ENCODE peak calls at places on chromosomes 16 and 17, in seven cellular contexts. O is endothelial cell of umbilical vein, C is transverse colon, J is prostate gland, Y is suprapubic skin, W is GM23338, U is HepG2. S is an unnamed sample. For H3K4me1, the result is how much of the 10 kb centered on the place peaks cover.

GRCh38 chr17:47810200-47810821 is 11.3 kb downstream of the OSBPL7 start:
- DNase-seq in O (peak), C (peak), J (no peak), Y (peak), W (peak), U (peak), S (no peak)

GRCh38 chr16:14013571-14014283 is 57.4 kb upstream of the MRTFB start:
- DNase-seq in O (peak), C (no peak), J (no peak), Y (no peak), W (peak), U (peak), S (no peak)

GRCh38 chr17:27513849-27514248 is 57.6 kb downstream of the KSR1 start:
- DNase-seq in O (no peak), C (no peak), J (no peak), Y (no peak), W (no peak), U (no peak), S (no peak)

GRCh38 chr16:25011891-25012499 is 3.2 kb downstream of the ARHGAP17 start:
- DNase-seq in O (no peak), C (no peak), J (no peak), Y (peak), W (no peak), U (no peak), S (no peak)

GRCh38 chr17:76753061-76753961 is 15.4 kb downstream of the MFSD11 start:
- DNase-seq in O (no peak), C (no peak), J (no peak), Y (no peak), W (no peak), U (no peak), S (no peak)

GRCh38 chr16:72576189-72576588 is 404.2 kb upstream of the PMFBP1 start:
- DNase-seq in O (no peak), C (no peak), J (no peak), Y (no peak), W (no peak), U (no peak), S (no peak)

GRCh38 chr17:56602292-56603130 is 9.0 kb downstream of the NOG start:
- DNase-seq in O (no peak), C (no peak), J (no peak), Y (no peak), W (no peak), U (no peak), S (no peak)

GRCh38 chr17:4229627-4230026 is 34.2 kb downstream of the ANKFY1 start:
- DNase-seq in O (no peak), C (peak), J (peak), Y (no peak), W (no peak), U (no peak), S (peak)

GRCh38 chr17:82237746-82238561 is 9.1 kb downstream of the SLC16A3 start:
- DNase-seq in O (no peak), C (no peak), J (no peak), Y (peak), W (no peak), U (no peak), S (no peak)

GRCh38 chr17:75098861-75099260 is 10.9 kb upstream of the ARMC7 start:
- DNase-seq in O (no peak), C (no peak), J (no peak), Y (no peak), W (no peak), U (no peak), S (no peak)

GRCh38 chr17:65498831-65499230 is 62.6 kb downstream of the AXIN2 start:
- DNase-seq in O (no peak), C (no peak), J (no peak), Y (peak), W (no peak), U (no peak), S (no peak)

GRCh38 chr16:12752159-12752558 is 51.5 kb downstream of the CPPED1 start:
- DNase-seq in O (no peak), C (no peak), J (no peak), Y (no peak), W (no peak), U (no peak), S (no peak)

GRCh38 chr17:76273923-76274558 is 8.9 kb downstream of the UBALD2 start:
- DNase-seq in O (no peak), C (no peak), J (no peak), Y (no peak), W (no peak), U (no peak), S (no peak)

GRCh38 chr16:89401641-89402445 is 88.5 kb downstream of the ANKRD11 start:
- DNase-seq in O (no peak), C (no peak), J (no peak), Y (no peak), W (no peak), U (no peak), S (no peak)

GRCh38 chr16:87764600-87765472 is 950 bp downstream of the KLHDC4 start:
- DNase-seq in O (no peak), C (no peak), J (no peak), Y (no peak), W (no peak), U (no peak), S (no peak)

GRCh38 chr17:75406222-75406615 is 741 bp upstream of the GRB2 start:
- DNase-seq in O (no peak), C (no peak), J (no peak), Y (no peak), W (no peak), U (no peak), S (no peak)

GRCh38 chr17:4536742-4537411 is 18.3 kb downstream of the MYBBP1A start:
- DNase-seq in O (peak), C (no peak), J (no peak), Y (no peak), W (peak), U (no peak), S (no peak)

GRCh38 chr16:72763927-72764628 is 283.9 kb downstream of the ZFHX3 start:
- DNase-seq in O (no peak), C (no peak), J (no peak), Y (no peak), W (no peak), U (no peak), S (no peak)

GRCh38 chr17:32995416-32995815 is 3.8 kb downstream of the SPACA3 start:
- DNase-seq in O (no peak), C (no peak), J (no peak), Y (no peak), W (no peak), U (no peak), S (no peak)

GRCh38 chr16:66878067-66878466 is 2.2 kb upstream of the PDP2 start:
- DNase-seq in O (no peak), C (no peak), J (no peak), Y (no peak), W (no peak), U (no peak), S (no peak)

GRCh38 chr16:89094252-89094901 is 725 bp downstream of the ACSF3 start:
- DNase-seq in O (peak), C (peak), J (no peak), Y (no peak), W (peak), U (peak), S (no peak)

GRCh38 chr17:42457107-42457787 is 1.4 kb upstream of the ATP6V0A1 start:
- DNase-seq in O (peak), C (no peak), J (no peak), Y (no peak), W (no peak), U (no peak), S (no peak)

GRCh38 chr17:29591737-29592624 is 951 bp upstream of the ANKRD13B start:
- DNase-seq in O (peak), C (peak), J (peak), Y (no peak), W (peak), U (peak), S (peak)

GRCh38 chr16:4612977-4613635 is 1.6 kb downstream of the UBALD1 start:
- DNase-seq in O (no peak), C (no peak), J (no peak), Y (no peak), W (peak), U (no peak), S (no peak)

GRCh38 chr16:67155305-67156145 is 4.2 kb downstream of the TRADD start:
- DNase-seq in O (peak), C (peak), J (peak), Y (no peak), W (peak), U (peak), S (no peak)

GRCh38 chr17:41049110-41049509 is 2.0 kb upstream of the KRTAP2-1 start:
- DNase-seq in O (no peak), C (no peak), J (no peak), Y (no peak), W (no peak), U (peak), S (no peak)

GRCh38 chr16:22220076-22220453 is 14.0 kb downstream of the EEF2K start:
- DNase-seq in O (no peak), C (peak), J (no peak), Y (no peak), W (no peak), U (no peak), S (no peak)
- TF ChIP-seq POLR2AphosphoS5 in O (no peak), C (no peak), J (no peak), Y (no peak), W (no peak), U (no peak), S (no peak)

DNA sequence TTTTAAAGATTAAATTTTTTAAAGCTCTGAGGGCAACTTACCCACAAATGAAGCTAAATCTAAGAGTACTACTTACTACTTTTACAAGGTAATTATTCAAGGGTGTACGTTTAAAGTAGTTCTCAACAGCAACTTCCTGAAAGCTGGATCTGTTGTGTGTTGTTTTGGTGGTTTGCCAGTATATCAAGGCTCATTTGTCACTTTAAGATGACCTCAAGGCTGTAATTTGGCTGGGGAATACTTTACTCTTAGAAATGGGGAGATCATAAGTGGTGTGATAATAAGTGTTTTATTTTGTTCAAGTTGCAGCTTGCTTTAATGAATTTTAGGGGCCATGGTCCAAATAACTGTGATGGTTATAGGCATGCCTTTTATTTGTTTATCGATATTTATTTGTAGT is 30.4 kb downstream of the AP2B1 start:
- DNase-seq in O (peak), C (no peak), J (no peak), Y (no peak), W (no peak), U (no peak), S (no peak)
- H3K4me1 ChIP-seq in O (under half), C (under half), J (under half), Y (under half), W (under half), U (under half), S (under half)

DNA sequence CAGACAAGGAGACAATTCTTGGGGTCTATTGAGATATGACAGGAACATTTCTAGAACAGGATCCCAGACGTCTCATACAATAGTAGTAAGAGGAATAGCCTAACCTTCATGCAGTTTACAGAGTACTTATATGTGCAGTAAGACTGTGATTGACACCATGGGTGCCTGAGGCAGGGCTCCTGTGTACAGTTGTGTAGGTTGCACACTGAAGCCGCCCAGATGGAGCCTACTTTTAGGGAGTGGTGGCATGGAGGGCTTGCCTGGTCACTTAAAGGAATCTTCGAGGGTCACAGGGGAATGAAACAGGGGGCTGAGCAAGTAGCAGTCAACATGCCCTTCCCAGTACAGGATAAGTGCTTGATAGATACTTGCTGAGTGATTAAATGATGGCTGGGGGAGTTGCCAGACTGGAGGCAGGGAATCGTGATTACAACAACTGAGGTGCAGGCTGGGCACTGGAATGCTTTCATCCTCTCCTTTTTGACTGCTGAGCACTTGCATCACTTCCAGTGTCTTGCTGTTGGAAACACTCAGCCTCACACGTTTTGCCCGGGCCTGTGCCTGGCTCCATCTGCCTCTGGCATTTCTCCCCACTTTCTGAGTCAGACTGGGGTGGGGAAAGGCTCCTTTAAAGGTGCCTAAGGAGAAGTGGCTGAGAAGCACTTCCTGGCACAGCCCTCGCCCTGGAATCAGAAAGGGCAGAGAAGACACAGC is 71.0 kb downstream of the COPRS start:
- DNase-seq in O (no peak), C (peak), J (peak), Y (peak), W (no peak), U (peak), S (no peak)
- TF ChIP-seq POLR2AphosphoS5 in O (no peak), C (no peak), J (peak), Y (peak), W (no peak), U (no peak), S (peak)

GRCh38 chr16:85185281-85185680 is 73.0 kb upstream of the CIBAR2 start:
- DNase-seq in O (no peak), C (no peak), J (no peak), Y (no peak), W (no peak), U (no peak), S (no peak)

GRCh38 chr16:85184404-85184803 is 72.1 kb upstream of the CIBAR2 start:
- DNase-seq in O (no peak), C (no peak), J (no peak), Y (no peak), W (no peak), U (no peak), S (no peak)

GRCh38 chr16:85182774-85183173 is 70.5 kb upstream of the CIBAR2 start:
- DNase-seq in O (no peak), C (no peak), J (no peak), Y (no peak), W (no peak), U (no peak), S (no peak)

GRCh38 chr16:85182286-85182685 is 70.0 kb upstream of the CIBAR2 start:
- DNase-seq in O (no peak), C (no peak), J (no peak), Y (no peak), W (no peak), U (no peak), S (no peak)

DNA sequence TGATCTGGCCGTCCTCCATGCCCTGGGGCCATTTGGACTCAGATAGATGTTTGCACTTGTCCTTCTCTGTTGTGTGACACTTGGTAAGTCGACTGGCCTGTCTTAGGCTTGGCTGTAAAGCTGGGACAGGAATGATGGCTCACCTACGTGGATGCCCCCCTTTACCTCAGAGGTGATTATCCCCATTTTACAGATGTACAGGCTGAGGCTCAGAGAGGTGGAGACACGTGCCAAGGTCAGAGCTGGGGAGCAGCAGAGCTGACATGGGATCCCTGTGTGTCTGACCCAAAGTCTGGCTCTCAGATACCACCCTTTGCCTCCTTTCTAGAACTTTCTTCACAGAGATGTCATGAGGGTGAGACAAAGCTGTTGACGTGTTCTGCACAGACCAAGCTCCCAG is 71.3 kb upstream of the CIBAR2 start:
- DNase-seq in O (no peak), C (no peak), J (no peak), Y (no peak), W (no peak), U (no peak), S (no peak)
- H3K4me1 ChIP-seq in O (under half), C (under half), J (under half), Y (under half), W (under half), U (under half), S (under half)

GRCh38 chr16:19116711-19117449 is 3.1 kb downstream of the ITPRIPL2 start:
- DNase-seq in O (no peak), C (no peak), J (no peak), Y (no peak), W (peak), U (no peak), S (no peak)

GRCh38 chr16:19113577-19114358 is at the start of gene ITPRIPL2:
- DNase-seq in O (peak), C (peak), J (peak), Y (peak), W (peak), U (peak), S (peak)

GRCh38 chr16:19110537-19111391 is 3.0 kb upstream of the ITPRIPL2 start:
- DNase-seq in O (no peak), C (no peak), J (no peak), Y (no peak), W (no peak), U (peak), S (no peak)

GRCh38 chr16:19115148-19116021 is 1.6 kb downstream of the ITPRIPL2 start:
- DNase-seq in O (no peak), C (no peak), J (no peak), Y (no peak), W (peak), U (no peak), S (no peak)

GRCh38 chr16:19114359-19115147 is 789 bp downstream of the ITPRIPL2 start:
- DNase-seq in O (peak), C (peak), J (peak), Y (peak), W (peak), U (no peak), S (no peak)
- TF ChIP-seq POLR2AphosphoS5 in O (no peak), C (peak), J (peak), Y (peak), W (no peak), U (no peak), S (peak)

DNA sequence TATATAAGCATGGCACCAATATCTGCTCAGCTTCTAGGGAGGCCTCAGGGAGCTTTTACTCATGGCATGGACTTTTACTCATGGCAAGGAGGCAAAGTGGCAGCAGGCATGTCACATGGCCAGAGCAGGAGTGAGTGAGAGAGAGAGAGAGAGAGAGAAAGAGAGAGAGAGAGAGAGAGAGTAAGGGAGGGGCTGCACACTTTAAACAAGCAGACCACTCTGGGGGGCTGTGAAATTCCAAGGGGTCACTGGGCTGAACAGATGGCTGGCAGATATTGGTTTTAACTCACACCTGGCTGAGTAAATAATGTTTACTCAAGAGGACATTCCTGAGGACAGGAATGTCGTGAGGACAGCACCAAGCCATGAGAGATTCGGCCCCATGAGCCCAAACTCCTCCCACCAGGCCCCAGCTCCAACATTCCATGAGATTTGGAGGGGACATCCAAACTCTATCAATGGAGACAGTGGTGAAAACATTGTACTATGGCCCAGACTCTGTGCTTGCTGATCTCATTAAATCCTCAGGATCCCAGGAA is 269.8 kb downstream of the CBLN1 start:
- DNase-seq in O (no peak), C (no peak), J (no peak), Y (no peak), W (peak), U (no peak), S (no peak)
- H3K4me1 ChIP-seq in O (under half), C (under half), J (under half), Y (under half), W (under half), U (under half), S (under half)

GRCh38 chr17:77863814-77864161 is 94.7 kb upstream of the TNRC6C start:
- DNase-seq in O (no peak), C (peak), J (no peak), Y (no peak), W (no peak), U (peak), S (no peak)
- TF ChIP-seq POLR2AphosphoS5 in O (no peak), C (no peak), J (no peak), Y (no peak), W (no peak), U (no peak), S (peak)

DNA sequence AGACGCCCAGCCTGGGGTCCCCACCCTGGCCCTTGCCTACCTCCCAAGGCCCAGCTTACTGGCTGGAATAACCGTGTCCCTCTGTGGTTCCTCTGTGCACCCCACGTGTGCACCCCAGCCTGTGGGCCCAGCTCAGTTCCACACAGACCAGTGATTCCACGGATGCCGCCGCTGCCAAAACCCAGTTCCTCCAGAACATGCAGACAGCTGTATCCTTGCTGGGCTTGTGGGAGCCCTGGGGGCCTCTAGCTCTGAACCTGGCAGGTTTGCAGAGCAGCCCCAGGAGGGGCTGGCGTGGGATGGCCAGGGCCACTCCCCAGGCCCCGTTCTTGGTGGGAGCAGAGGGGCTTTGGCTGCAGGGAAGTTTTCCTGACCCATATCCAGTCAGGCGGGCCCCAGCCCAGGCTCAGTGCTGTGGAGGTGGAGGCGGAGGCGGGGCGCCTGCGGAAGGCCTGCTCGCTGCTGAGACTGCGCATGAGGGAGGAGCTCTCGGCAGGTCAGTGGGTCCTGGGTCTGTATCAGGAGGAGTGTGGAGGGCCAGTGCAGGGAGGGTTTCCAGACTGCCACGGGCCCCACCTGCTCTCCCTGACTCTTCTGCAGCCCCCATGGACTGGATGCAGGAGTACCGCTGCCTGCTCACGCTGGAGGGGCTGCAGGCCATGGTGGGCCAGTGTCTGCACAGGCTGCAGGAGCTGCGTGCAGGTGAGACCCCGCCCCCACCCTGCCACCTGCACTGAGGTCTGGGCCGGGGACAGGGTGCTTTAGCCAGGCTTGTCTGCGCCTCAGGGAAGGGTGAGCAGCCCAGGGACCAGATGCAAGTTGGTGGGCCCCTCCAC is 2.3 kb downstream of the TEDC2 start:
- DNase-seq in O (no peak), C (no peak), J (no peak), Y (no peak), W (no peak), U (no peak), S (no peak)
- H3K4me1 ChIP-seq in O (under half), C (under half), J (under half), Y (under half), W (under half), U (under half), S (under half)

GRCh38 chr16:2498531-2499253 is 15.1 kb upstream of the ATP6V0C start:
- DNase-seq in O (no peak), C (no peak), J (peak), Y (peak), W (no peak), U (no peak), S (no peak)
- TF ChIP-seq POLR2AphosphoS5 in O (no peak), C (no peak), J (peak), Y (peak), W (no peak), U (no peak), S (no peak)

S was measured in esophagus muscularis mucosa.